ENCODE peak calls at places on chromosomes 6 and 20, in seven cellular contexts. C is activated CD8-positive, alpha-beta memory T cell treated with anti-CD3 and anti-CD28 coated beads, Interleukin-2, amount 10 ng/mL, durations not matched to agents 7 days and 5 days; R is heart left ventricle; Y is activated T-cell treated with anti-CD3 and anti-CD28 coated beads, Interleukin-2, amount 50 U/mL, for 4 hours; I is left cardiac atrium; N is body of pancreas; W is lung. T is an unnamed sample.

GRCh38 chr6:108260126-108260808 is 573 bp downstream of the SNX3 start:
- ATAC-seq in C (no peak), R (peak; percentile 9), Y (peak; percentile 2), I (peak; percentile 28), N (peak; percentile 3), W (peak; percentile 3), T (peak; percentile 64)

GRCh38 chr6:157226761-157227160 is 96.6 kb downstream of the TMEM242 start:
- ATAC-seq in C (no peak), R (no peak), Y (no peak), I (peak; percentile 45), N (no peak), W (no peak), T (no peak)

GRCh38 chr20:3203315-3204123 is 963 bp downstream of the DDRGK1 start:
- ATAC-seq in C (peak; percentile 54), R (peak; percentile 16), Y (peak; percentile 47), I (peak; percentile 38), N (peak; percentile 31), W (peak; percentile 8), T (peak; percentile 55)

GRCh38 chr6:118186676-118187567 is 279.9 kb downstream of the SLC35F1 start:
- ATAC-seq in C (no peak), R (no peak), Y (peak; percentile 32), I (no peak), N (no peak), W (no peak), T (no peak)

GRCh38 chr20:33239418-33239817 is 3.6 kb downstream of the BPIFA1 start:
- ATAC-seq in C (no peak), R (no peak), Y (no peak), I (no peak), N (no peak), W (no peak), T (no peak)

GRCh38 chr6:90220273-90220672 is 76.4 kb downstream of the BACH2 start:
- ATAC-seq in C (no peak), R (no peak), Y (no peak), I (no peak), N (no peak), W (no peak), T (no peak)

GRCh38 chr20:31496761-31497295 is 17.4 kb upstream of the HM13 start:
- ATAC-seq in C (no peak), R (peak; percentile 94), Y (no peak), I (peak; percentile 91), N (peak; percentile 35), W (peak; percentile 23), T (peak; percentile 22)

GRCh38 chr6:15440040-15440439 is 194.2 kb downstream of the JARID2 start:
- ATAC-seq in C (no peak), R (no peak), Y (no peak), I (no peak), N (no peak), W (no peak), T (no peak)

GRCh38 chr6:165340532-165340931 is 31.1 kb upstream of the C6orf118 start:
- ATAC-seq in C (no peak), R (no peak), Y (no peak), I (no peak), N (no peak), W (no peak), T (no peak)

GRCh38 chr20:32753731-32754130 is 8.5 kb upstream of the DNMT3B start:
- ATAC-seq in C (no peak), R (no peak), Y (no peak), I (no peak), N (no peak), W (no peak), T (no peak)

GRCh38 chr20:1816384-1817381 is 78.5 kb upstream of the SIRPA start:
- ATAC-seq in C (no peak), R (peak; percentile 84), Y (no peak), I (peak; percentile 51), N (no peak), W (no peak), T (no peak)

GRCh38 chr20:45685896-45686295 is 15.9 kb upstream of the WFDC11 start:
- ATAC-seq in C (no peak), R (no peak), Y (no peak), I (no peak), N (no peak), W (no peak), T (no peak)

GRCh38 chr6:6825153-6825847 is 236.8 kb downstream of the LY86 start:
- ATAC-seq in C (no peak), R (peak; percentile 19), Y (no peak), I (peak; percentile 45), N (no peak), W (no peak), T (peak; percentile 78)

GRCh38 chr6:147109707-147110106 is 94.5 kb upstream of the STXBP5 start:
- ATAC-seq in C (no peak), R (no peak), Y (no peak), I (no peak), N (no peak), W (no peak), T (no peak)

GRCh38 chr20:41094656-41095055 is 42.7 kb upstream of the PLCG1 start:
- ATAC-seq in C (no peak), R (peak; percentile 26), Y (peak; percentile 58), I (peak; percentile 62), N (no peak), W (no peak), T (no peak)

GRCh38 chr6:41469156-41469950 is 76.8 kb upstream of the FOXP4 start:
- ATAC-seq in C (no peak), R (no peak), Y (no peak), I (no peak), N (no peak), W (no peak), T (no peak)

T was measured in esophagus mucosa.